ENCODE peak calls at places on chromosomes 12 and 14, in nine cellular contexts. P is heart left ventricle, M is aorta, A is endothelial cell of umbilical vein, L is neuronal stem cell, R is mesenchymal stem cell, G is uterus, B is cardiac muscle cell, Z is testis. F is an unnamed sample.
A peak's percentile ranks its signal among the peaks of the same experiment; 100 is the strongest.

GRCh38 chr12:57149309-57149900 is 2.0 kb upstream of the LRP1-AS start:
- DNase-seq in P (peak; percentile 81), M (peak; percentile 90), A (no peak), L (no peak), R (peak; percentile 82), G (peak; percentile 91), B (no peak), Z (peak; percentile 89), F (no peak)

GRCh38 chr14:93939304-93940229 is 12.4 kb downstream of the FAM181A start:
- DNase-seq in P (peak; percentile 92), M (peak; percentile 95), A (peak; percentile 53), L (peak; percentile 74), R (peak; percentile 57), G (peak; percentile 77), B (peak; percentile 83), Z (peak; percentile 88), F (peak; percentile 99)

GRCh38 chr12:88909510-88909909 is 329.2 kb upstream of the KITLG start:
- DNase-seq in P (no peak), M (no peak), A (no peak), L (no peak), R (no peak), G (no peak), B (no peak), Z (no peak), F (no peak)

GRCh38 chr14:72129283-72129682 is 197.1 kb downstream of the RGS6 start:
- DNase-seq in P (no peak), M (no peak), A (no peak), L (no peak), R (no peak), G (no peak), B (no peak), Z (no peak), F (no peak)

GRCh38 chr12:102948941-102949352 is 8.5 kb upstream of the ASCL1 start:
- DNase-seq in P (no peak), M (peak; percentile 74), A (peak; percentile 49), L (no peak), R (peak; percentile 24), G (no peak), B (peak; percentile 59), Z (peak; percentile 85), F (peak; percentile 65)

GRCh38 chr12:54629925-54630324 is 4.8 kb downstream of the LACRT start:
- DNase-seq in P (no peak), M (no peak), A (no peak), L (no peak), R (no peak), G (no peak), B (no peak), Z (no peak), F (no peak)

GRCh38 chr12:122452701-122453285 is 30.3 kb upstream of the CLIP1 start:
- DNase-seq in P (no peak), M (peak; percentile 3), A (no peak), L (no peak), R (no peak), G (no peak), B (no peak), Z (no peak), F (no peak)

GRCh38 chr12:97414855-97415254 is 47.7 kb upstream of the RMST start:
- DNase-seq in P (no peak), M (no peak), A (no peak), L (no peak), R (no peak), G (no peak), B (no peak), Z (no peak), F (no peak)

GRCh38 chr14:44444454-44444853 is 62.6 kb downstream of the FSCB start:
- DNase-seq in P (no peak), M (no peak), A (no peak), L (no peak), R (no peak), G (no peak), B (no peak), Z (no peak), F (no peak)

GRCh38 chr12:46964496-46965098 is 114.8 kb upstream of the PCED1B start:
- DNase-seq in P (no peak), M (no peak), A (peak; percentile 36), L (peak; percentile 74), R (peak; percentile 62), G (no peak), B (peak; percentile 74), Z (no peak), F (peak; percentile 32)

GRCh38 chr12:32273712-32274111 is 125.6 kb upstream of the FGD4 start:
- DNase-seq in P (no peak), M (no peak), A (no peak), L (peak; percentile 29), R (no peak), G (no peak), B (peak; percentile 38), Z (no peak), F (peak; percentile 48)

GRCh38 chr12:57817261-57817989 is 1.1 kb downstream of the AVIL start:
- DNase-seq in P (no peak), M (no peak), A (no peak), L (no peak), R (no peak), G (no peak), B (no peak), Z (no peak), F (no peak)

GRCh38 chr12:1130164-1130563 is 139.1 kb downstream of the ERC1 start:
- DNase-seq in P (no peak), M (no peak), A (peak; percentile 72), L (no peak), R (no peak), G (no peak), B (peak; percentile 38), Z (no peak), F (no peak)

GRCh38 chr12:58425481-58426392 is 484.4 kb downstream of the ATP23 start:
- DNase-seq in P (peak; percentile 55), M (no peak), A (peak; percentile 95), L (peak; percentile 79), R (peak; percentile 94), G (no peak), B (peak; percentile 18), Z (peak; percentile 30), F (no peak)

GRCh38 chr12:92080390-92081285 is 65.0 kb downstream of the BTG1 start:
- DNase-seq in P (no peak), M (no peak), A (no peak), L (no peak), R (peak; percentile 85), G (no peak), B (peak; percentile 72), Z (no peak), F (no peak)

GRCh38 chr14:22974530-22975313 is 7.6 kb downstream of the AJUBA start:
- DNase-seq in P (peak; percentile 71), M (no peak), A (no peak), L (no peak), R (peak; percentile 62), G (no peak), B (no peak), Z (no peak), F (no peak)

GRCh38 chr14:99724939-99725773 is 41.1 kb downstream of the CYP46A1 start:
- DNase-seq in P (no peak), M (peak; percentile 68), A (no peak), L (no peak), R (no peak), G (no peak), B (no peak), Z (no peak), F (peak; percentile 20)

GRCh38 chr12:2364566-2365165 is 311.9 kb downstream of the CACNA1C start:
- DNase-seq in P (no peak), M (no peak), A (no peak), L (no peak), R (no peak), G (no peak), B (no peak), Z (no peak), F (peak; percentile 6)

GRCh38 chr14:102512713-102513373 is 3.3 kb upstream of the ANKRD9 start:
- DNase-seq in P (no peak), M (no peak), A (no peak), L (no peak), R (no peak), G (no peak), B (no peak), Z (no peak), F (no peak)

DNA sequence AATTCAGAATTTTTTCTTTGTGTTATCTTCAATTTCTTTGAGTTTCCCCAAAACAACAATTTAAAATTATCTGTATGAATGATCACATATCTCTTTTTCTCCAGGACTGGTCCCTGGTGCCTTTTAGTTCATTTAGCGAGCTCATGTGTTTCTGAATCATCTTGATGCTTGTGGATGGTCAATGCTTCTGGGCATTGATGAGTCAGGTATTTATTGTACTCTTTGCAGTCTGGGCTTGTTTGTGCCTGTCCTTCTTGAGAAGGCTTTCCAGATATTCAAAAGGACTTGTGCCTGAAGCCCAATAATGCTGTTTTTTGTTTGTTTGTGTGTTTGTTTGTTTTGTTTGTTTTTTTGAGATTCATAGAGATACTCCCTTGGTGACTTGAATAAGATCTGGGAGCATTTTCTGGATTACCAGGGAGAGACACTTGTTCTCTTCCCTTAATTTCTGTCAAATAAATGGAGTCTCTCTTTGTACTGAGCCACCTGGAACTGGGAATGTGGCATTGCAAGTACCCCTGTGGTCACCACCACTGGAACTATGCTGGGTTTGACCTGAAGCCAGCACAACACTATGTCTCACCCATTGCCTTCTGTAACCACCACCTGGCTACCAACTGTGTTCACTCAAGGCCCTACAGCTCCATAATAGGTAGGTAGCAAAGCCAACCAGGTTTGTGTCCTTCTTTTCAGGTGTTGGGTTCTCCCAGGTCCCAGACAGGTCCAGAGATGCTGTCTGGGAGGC is 56.3 kb downstream of the SLC6A15 start:
- DNase-seq in P (no peak), M (no peak), A (no peak), L (no peak), R (peak; percentile 6), G (no peak), B (no peak), Z (no peak), F (no peak)
- H3K4me3 ChIP-seq in P (no peak overlapping the region), M (no peak overlapping the region), A (no peak overlapping the region), L (no peak overlapping the region), R (no peak overlapping the region), G (no peak overlapping the region), B (no peak overlapping the region), Z (no peak overlapping the region), F (no peak overlapping the region)

DNA sequence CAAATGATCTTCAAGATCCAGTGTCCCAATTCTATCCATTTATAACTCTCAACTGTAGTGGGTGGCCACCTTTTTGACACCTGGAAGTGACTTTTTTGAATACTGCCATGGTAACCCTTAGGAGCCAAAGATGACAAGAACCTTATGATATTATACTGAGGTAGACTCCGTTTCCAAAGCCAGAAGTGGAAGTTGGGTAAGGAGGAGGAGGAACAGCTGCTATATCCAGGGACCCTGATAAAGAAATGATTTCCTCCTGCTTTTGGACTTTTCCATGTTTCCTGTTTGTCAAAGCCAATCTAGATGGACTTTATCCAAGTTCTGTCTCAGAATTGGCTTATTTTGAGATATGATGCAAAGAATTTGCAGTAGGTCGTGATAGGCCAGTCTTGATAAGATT is 14.3 kb downstream of the TRIM9 start:
- DNase-seq in P (no peak), M (no peak), A (no peak), L (no peak), R (no peak), G (no peak), B (no peak), Z (no peak), F (no peak)
- H3K4me3 ChIP-seq in P (no peak overlapping the region), M (no peak overlapping the region), A (no peak overlapping the region), L (no peak overlapping the region), R (no peak overlapping the region), G (no peak overlapping the region), B (no peak overlapping the region), Z (no peak overlapping the region), F (no peak overlapping the region)

GRCh38 chr14:106694638-106695393 is 1168.4 kb downstream of the TMEM121 start:
- DNase-seq in P (no peak), M (peak; percentile 75), A (no peak), L (no peak), R (no peak), G (no peak), B (no peak), Z (peak; percentile 70), F (no peak)
- H3K4me3 ChIP-seq in P (no peak overlapping the region), M (no peak overlapping the region), A (no peak overlapping the region), L (no peak overlapping the region), R (no peak overlapping the region), G (no peak overlapping the region), B (no peak overlapping the region), Z (no peak overlapping the region), F (no peak overlapping the region)

GRCh38 chr14:61965030-61965745 is 203.0 kb downstream of the SNAPC1 start:
- DNase-seq in P (no peak), M (no peak), A (no peak), L (no peak), R (peak; percentile 80), G (no peak), B (no peak), Z (no peak), F (no peak)
- H3K4me3 ChIP-seq in P (no peak overlapping the region), M (no peak overlapping the region), A (no peak overlapping the region), L (no peak overlapping the region), R (no peak overlapping the region), G (no peak overlapping the region), B (no peak overlapping the region), Z (no peak overlapping the region), F (no peak overlapping the region)